ENCODE peak calls at places on chromosomes 5 and 9, in six cellular contexts. R is H1, D is K562, N is HCT116, S is GM12878, T is HepG2. J is an unnamed sample.

GRCh38 chr5:162888268-162888667 is 549.1 kb upstream of the CCNG1 start:
- DNase-seq in D (no peak), S (no peak), N (no peak), T (no peak), R (no peak), J (no peak)

GRCh38 chr5:35813456-35813855 is 43.2 kb upstream of the IL7R start:
- DNase-seq in N (no peak), T (no peak), S (no peak), D (no peak), R (no peak), J (no peak)

GRCh38 chr9:130232899-130233586 is 32.5 kb upstream of the HMCN2 start:
- DNase-seq in N (no peak), S (no peak), T (no peak), R (no peak), D (no peak), J (no peak)

GRCh38 chr5:9507974-9508373 is 37.9 kb downstream of the SEMA5A start:
- DNase-seq in R (no peak), S (no peak), D (no peak), T (no peak), N (no peak), J (no peak)

GRCh38 chr5:181036816-181037364 is 3.2 kb upstream of the BTNL9 start:
- DNase-seq in R (no peak), S (no peak), T (no peak), D (no peak), N (no peak), J (no peak)

GRCh38 chr5:180823346-180823745 is 20.7 kb upstream of the MGAT1 start:
- DNase-seq in R (no peak), T (no peak), D (no peak), S (no peak), N (no peak), J (no peak)

GRCh38 chr5:73901455-73901854 is 275.5 kb downstream of the ARHGEF28 start:
- DNase-seq in N (no peak), S (no peak), D (no peak), T (no peak), R (no peak), J (no peak)

GRCh38 chr9:5773324-5773999 is 59.5 kb downstream of the ERMP1 start:
- DNase-seq in S (no peak), D (no peak), R (no peak), T (no peak), N (no peak), J (no peak)

GRCh38 chr9:137240321-137240840 is 706 bp upstream of the TUBB4B start:
- DNase-seq in R (no peak), D (peak), S (no peak), N (no peak), T (no peak), J (peak)

GRCh38 chr5:135322744-135323143 is 76.3 kb downstream of the MACROH2A1 start:
- DNase-seq in D (no peak), N (no peak), R (no peak), T (no peak), S (no peak), J (no peak)

GRCh38 chr9:37551468-37551867 is 24.7 kb downstream of the FBXO10 start:
- DNase-seq in T (no peak), S (no peak), N (no peak), R (no peak), D (no peak), J (no peak)

GRCh38 chr5:1131191-1131621 is 19.3 kb upstream of the SLC12A7 start:
- DNase-seq in D (no peak), T (no peak), R (no peak), N (no peak), S (no peak), J (no peak)

GRCh38 chr5:81525690-81526089 is 131.8 kb upstream of the ACOT12 start:
- DNase-seq in T (no peak), S (no peak), N (no peak), R (no peak), D (no peak), J (no peak)

GRCh38 chr5:20088361-20088760 is 100.4 kb upstream of the CDH18 start:
- DNase-seq in T (no peak), N (no peak), R (no peak), S (no peak), D (no peak), J (no peak)

GRCh38 chr9:121463026-121463827 is 36.4 kb downstream of the GGTA1 start:
- DNase-seq in S (no peak), D (peak), T (peak), R (peak), N (peak), J (peak)

GRCh38 chr9:15018238-15018637 is 108.0 kb upstream of the FREM1 start:
- DNase-seq in R (no peak), S (no peak), N (no peak), D (no peak), T (no peak), J (no peak)

GRCh38 chr9:123358181-123358894 is 2.3 kb downstream of the CRB2 start:
- DNase-seq in N (no peak), R (no peak), S (no peak), D (no peak), T (no peak), J (peak)

GRCh38 chr5:1897816-1898450 is 15.2 kb upstream of the IRX4 start:
- DNase-seq in S (no peak), R (no peak), D (no peak), N (no peak), T (no peak), J (no peak)

GRCh38 chr5:79640571-79641055 is 28.4 kb downstream of the TENT2 start:
- DNase-seq in D (no peak), N (no peak), T (no peak), R (no peak), S (no peak), J (no peak)

GRCh38 chr9:27117489-27118135 is 8.6 kb downstream of the TEK start:
- DNase-seq in N (no peak), T (peak), S (no peak), R (no peak), D (no peak), J (no peak)

GRCh38 chr5:124394700-124395099 is 351.7 kb downstream of the ZNF608 start:
- DNase-seq in R (no peak), T (no peak), D (no peak), N (no peak), S (no peak), J (no peak)

GRCh38 chr5:138757061-138757776 is 4.0 kb downstream of the CTNNA1 start:
- DNase-seq in T (no peak), N (no peak), S (no peak), R (no peak), D (no peak), J (no peak)

GRCh38 chr5:138755084-138755748 is 2.0 kb downstream of the CTNNA1 start:
- DNase-seq in N (no peak), S (peak), D (no peak), R (no peak), T (no peak), J (no peak)

GRCh38 chr5:138763037-138763778 is 10.0 kb downstream of the CTNNA1 start:
- DNase-seq in R (no peak), S (no peak), T (no peak), N (no peak), D (no peak), J (no peak)

GRCh38 chr5:138762110-138762509 is 8.9 kb downstream of the CTNNA1 start:
- DNase-seq in S (no peak), R (no peak), N (no peak), T (no peak), D (no peak), J (no peak)

GRCh38 chr5:138760448-138761110 is 7.4 kb downstream of the CTNNA1 start:
- DNase-seq in T (no peak), S (no peak), R (no peak), D (no peak), N (no peak), J (no peak)
- TF ChIP-seq SIN3A in T (no peak), S (no peak), R (no peak), D (no peak), N (no peak), J (no peak)

DNA sequence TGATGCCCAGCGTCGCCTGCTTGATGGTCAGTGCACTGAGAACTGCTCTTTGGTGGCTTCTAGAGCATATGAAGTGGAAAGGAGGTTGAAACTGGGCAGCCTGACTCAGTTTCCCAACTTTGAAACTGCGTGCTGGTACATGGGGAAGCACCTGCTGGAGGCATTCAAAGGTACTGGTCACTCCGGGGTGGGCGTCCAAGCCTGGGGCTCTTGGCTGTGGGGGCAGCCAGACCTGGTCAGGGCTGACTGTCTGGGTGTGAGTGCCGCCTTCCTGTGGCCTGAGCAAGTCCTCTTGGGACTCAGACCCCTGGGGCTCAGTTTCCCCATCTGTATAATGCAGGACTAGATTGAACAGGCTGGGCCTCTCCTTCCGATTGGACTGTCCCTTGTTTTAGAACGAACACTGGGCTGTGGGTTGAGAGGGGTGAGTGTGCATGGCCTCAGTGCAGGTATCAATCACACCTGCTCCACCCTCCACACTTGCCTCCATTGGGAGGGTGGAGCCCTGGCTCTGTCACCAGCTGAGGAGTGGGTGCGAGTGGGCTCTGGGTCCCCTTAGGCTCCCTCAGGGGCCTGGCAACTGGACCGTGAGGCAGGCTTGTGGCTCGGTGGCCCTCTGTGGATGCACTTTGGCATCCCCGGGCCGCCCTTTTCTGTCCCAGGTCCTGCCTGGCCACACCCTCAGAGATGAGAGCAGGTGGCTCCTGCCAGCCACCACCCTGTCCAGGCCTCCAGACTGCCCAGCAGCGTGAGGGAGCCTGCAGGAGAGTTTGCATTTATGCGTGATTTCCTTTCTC is 80.2 kb downstream of the PHF2 start:
- DNase-seq in R (no peak), D (no peak), T (no peak), N (no peak), S (no peak), J (no peak)
- TF ChIP-seq SIN3A in R (no peak), D (no peak), T (no peak), N (no peak), S (no peak), J (no peak)

GRCh38 chr5:152305525-152305924 is 99.6 kb downstream of the NMUR2 start:
- DNase-seq in S (no peak), T (no peak), R (no peak), D (no peak), N (no peak), J (no peak)

GRCh38 chr5:152306386-152306785 is 98.7 kb downstream of the NMUR2 start:
- DNase-seq in T (no peak), N (no peak), S (no peak), D (no peak), R (no peak), J (no peak)

GRCh38 chr5:152314196-152314829 is 90.8 kb downstream of the NMUR2 start:
- DNase-seq in N (no peak), S (no peak), R (no peak), D (no peak), T (no peak), J (no peak)

DNA sequence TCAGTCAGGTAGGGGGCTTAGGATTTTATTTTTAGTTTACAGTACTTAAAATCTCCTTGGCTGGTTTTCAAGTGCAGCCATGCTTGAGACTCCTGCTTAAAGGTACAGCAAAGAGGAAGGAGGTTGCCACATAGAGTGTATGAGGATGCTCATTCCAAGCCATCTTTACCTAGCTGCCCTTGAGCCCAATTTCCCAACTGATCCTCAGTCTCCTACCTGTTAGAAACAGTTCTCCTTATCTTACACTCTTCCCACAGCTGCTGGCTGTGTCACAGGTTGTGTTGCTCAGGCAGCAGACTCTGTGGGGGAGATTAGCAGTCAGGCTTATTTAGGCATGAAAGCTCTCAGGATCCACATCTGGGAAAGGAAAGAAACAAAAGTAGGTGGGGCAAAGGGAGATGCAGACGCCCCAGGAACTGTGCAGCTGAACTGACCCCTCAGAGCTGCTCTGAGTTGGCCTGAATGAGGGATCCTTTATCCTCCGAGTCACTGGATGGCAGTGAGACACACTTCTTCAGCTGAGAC is 95.1 kb downstream of the NMUR2 start:
- DNase-seq in R (no peak), S (no peak), N (no peak), D (no peak), T (no peak), J (no peak)
- TF ChIP-seq SIN3A in R (no peak), S (no peak), N (no peak), D (no peak), T (no peak), J (no peak)

DNA sequence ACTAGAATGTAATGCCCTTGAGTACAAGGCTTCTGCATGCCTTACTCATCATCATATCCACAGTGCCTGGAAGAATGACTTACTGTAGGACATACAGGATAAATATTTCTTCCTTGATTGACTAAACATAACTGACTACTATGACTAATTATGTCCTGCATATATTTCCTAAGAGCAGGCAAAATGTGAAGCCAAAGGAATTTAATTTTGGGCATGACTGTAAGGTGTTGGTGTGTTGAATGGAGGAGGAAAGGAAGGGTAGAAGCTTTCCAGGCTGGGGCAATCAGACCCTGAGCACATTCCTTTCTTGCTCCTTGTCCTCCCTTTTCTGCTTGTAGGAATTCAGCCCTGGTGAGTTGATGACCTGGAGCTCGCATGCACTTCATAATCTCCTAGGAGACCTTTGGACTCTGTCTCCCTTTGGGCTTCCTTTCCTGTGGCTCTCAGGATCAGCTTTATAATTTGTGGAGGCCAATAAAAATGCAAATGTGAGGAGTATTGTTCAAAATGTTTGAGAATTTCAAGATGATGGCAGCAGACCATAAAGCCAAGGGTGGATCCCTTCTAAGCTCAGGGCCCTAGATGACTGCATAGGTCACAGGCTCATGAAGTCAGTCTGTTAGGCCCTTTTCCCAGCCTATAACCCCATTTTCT is 174.0 kb downstream of the HMHB1 start:
- DNase-seq in S (no peak), N (no peak), T (no peak), D (no peak), R (no peak), J (no peak)
- TF ChIP-seq SIN3A in S (no peak), N (no peak), T (no peak), D (no peak), R (no peak), J (no peak)

GRCh38 chr9:86408121-86408520 is 53.9 kb upstream of the TUT7 start:
- DNase-seq in S (no peak), T (no peak), N (no peak), R (no peak), D (no peak), J (no peak)

GRCh38 chr9:86405926-86406325 is 51.7 kb upstream of the TUT7 start:
- DNase-seq in S (no peak), R (no peak), T (peak), D (no peak), N (peak), J (no peak)

GRCh38 chr9:86406366-86406765 is 52.2 kb upstream of the TUT7 start:
- DNase-seq in T (peak), R (no peak), D (no peak), N (no peak), S (no peak), J (no peak)

GRCh38 chr9:86405086-86405491 is 50.9 kb upstream of the TUT7 start:
- DNase-seq in R (no peak), S (no peak), D (no peak), N (no peak), T (peak), J (no peak)

GRCh38 chr9:86407022-86407421 is 52.8 kb upstream of the TUT7 start:
- DNase-seq in D (no peak), N (no peak), R (no peak), S (no peak), T (peak), J (no peak)
- TF ChIP-seq SIN3A in D (no peak), N (no peak), R (no peak), S (no peak), T (no peak), J (no peak)

GRCh38 chr9:109002141-109002540 is 11.2 kb downstream of the CTNNAL1 start:
- DNase-seq in S (no peak), R (no peak), N (no peak), T (no peak), D (no peak), J (no peak)
- TF ChIP-seq SIN3A in S (no peak), R (no peak), N (no peak), T (no peak), D (no peak), J (no peak)